ENCODE peak calls at places on chromosomes 6 and 20, in eight cellular contexts. D is endodermal cell; T is T-helper 2 cell; H is stimulated activated naive B cell treated with anti-CD40 and anti-IgM and Interleukin-4, amounts not matched to agents 10 μg/mL and 1 μg/mL and 100 μg/mL, for 72 hours; R is mammary epithelial cell; G is pancreas; B is breast epithelium; N is brain microvascular endothelial cell. V is an unnamed sample.
A peak's percentile ranks its signal among the peaks of the same experiment; 100 is the strongest.

GRCh38 chr6:73521351-73522254 is 771 bp upstream of the EEF1A1 start:
- DNase-seq in H (peak; percentile 78), R (peak; percentile 80), G (peak; percentile 82), B (no peak), T (no peak), D (no peak), N (peak; percentile 78), V (no peak)

GRCh38 chr20:5397418-5397817 is 80.7 kb upstream of the PROKR2 start:
- DNase-seq in T (no peak), N (no peak), G (no peak), B (no peak), R (peak; percentile 30), D (no peak), H (no peak), V (no peak)

GRCh38 chr6:157814883-157815282 is 8.2 kb upstream of the SNX9 start:
- DNase-seq in G (no peak), R (no peak), B (no peak), N (no peak), D (no peak), T (no peak), H (no peak), V (no peak)

GRCh38 chr20:51221791-51222408 is 199.0 kb upstream of the KCNG1 start:
- DNase-seq in R (peak; percentile 31), G (no peak), H (no peak), T (no peak), D (peak; percentile 91), B (no peak), N (no peak), V (no peak)

GRCh38 chr20:25282796-25283195 is 34.9 kb downstream of the PYGB start:
- DNase-seq in G (no peak), H (no peak), D (no peak), R (no peak), B (peak; percentile 14), T (peak; percentile 8), N (no peak), V (no peak)

GRCh38 chr6:5497896-5498578 is 236.7 kb downstream of the FARS2 start:
- DNase-seq in D (no peak), H (no peak), R (no peak), T (no peak), B (no peak), G (no peak), N (peak; percentile 91), V (no peak)

GRCh38 chr6:37176268-37177082 is 6.5 kb downstream of the PIM1 start:
- DNase-seq in B (no peak), G (no peak), R (no peak), T (no peak), D (peak; percentile 80), N (peak; percentile 18), H (no peak), V (no peak)

GRCh38 chr6:106488494-106489369 is 128.2 kb downstream of the CRYBG1 start:
- DNase-seq in N (peak; percentile 68), T (no peak), G (no peak), D (no peak), H (no peak), R (peak; percentile 50), B (no peak), V (no peak)

GRCh38 chr6:47103931-47104330 is 61.8 kb upstream of the ADGRF1 start:
- DNase-seq in H (no peak), N (peak; percentile 23), R (peak; percentile 76), D (no peak), G (no peak), T (no peak), B (no peak), V (no peak)